ENCODE peak calls at places on chromosomes 4 and X, in seven cellular contexts. C, H, P, S, O, F and G are unnamed samples.

GRCh38 chr4:98126141-98126540 is 17.1 kb downstream of the STPG2 start:
- DNase-seq in S (no peak), H (no peak), F (no peak), O (no peak), P (no peak), C (no peak), G (no peak)

GRCh38 chrX:8191022-8191421 is 20.0 kb upstream of the VCX2 start:
- DNase-seq in S (no peak), H (no peak), F (peak; percentile 16), P (no peak), C (no peak), O (no peak), G (no peak)

GRCh38 chr4:119682080-119682479 is 53.5 kb upstream of the PDE5A start:
- DNase-seq in S (no peak), F (no peak), H (no peak), P (no peak), C (no peak), O (peak; percentile 30), G (no peak)

GRCh38 chr4:137819964-137820383 is 287.7 kb upstream of the PCDH18 start:
- DNase-seq in P (peak; percentile 41), S (no peak), O (peak; percentile 23), C (peak; percentile 31), F (peak; percentile 22), H (no peak), G (no peak)

GRCh38 chrX:150365953-150366911 is 3.1 kb downstream of the MAMLD1 start:
- DNase-seq in F (no peak), H (no peak), S (no peak), O (no peak), C (no peak), P (no peak), G (no peak)

GRCh38 chr4:11472535-11472934 is 43.8 kb upstream of the HS3ST1 start:
- DNase-seq in H (no peak), C (no peak), F (no peak), O (no peak), P (no peak), S (no peak), G (no peak)

GRCh38 chrX:20456971-20457370 is 190.3 kb upstream of the RPS6KA3 start:
- DNase-seq in C (no peak), O (no peak), S (no peak), H (no peak), P (no peak), F (no peak), G (no peak)

GRCh38 chrX:16635040-16635439 is 14.9 kb upstream of the S100G start:
- DNase-seq in C (no peak), S (no peak), F (no peak), H (no peak), P (no peak), O (no peak), G (no peak)

GRCh38 chr4:102824398-102824797 is 3.0 kb downstream of the UBE2D3 start:
- DNase-seq in F (no peak), P (no peak), C (no peak), O (no peak), H (no peak), S (no peak), G (no peak)

GRCh38 chr4:148373093-148373492 is 69.1 kb downstream of the NR3C2 start:
- DNase-seq in F (no peak), P (no peak), C (no peak), S (no peak), H (no peak), O (no peak), G (no peak)

GRCh38 chr4:7970031-7970946 is 30.6 kb upstream of the AFAP1 start:
- DNase-seq in F (no peak), H (no peak), C (no peak), P (no peak), O (no peak), S (no peak), G (no peak)

GRCh38 chrX:123086768-123087167 is 97.3 kb upstream of the GRIA3 start:
- DNase-seq in O (no peak), P (no peak), C (no peak), F (no peak), H (no peak), S (no peak), G (no peak)

GRCh38 chr4:80016506-80016905 is 56.5 kb downstream of the ANTXR2 start:
- DNase-seq in H (no peak), F (no peak), S (no peak), C (no peak), P (no peak), O (no peak), G (no peak)

GRCh38 chrX:4655743-4656142 is 942.3 kb upstream of the PRKX start:
- DNase-seq in O (no peak), P (no peak), S (no peak), C (no peak), H (no peak), F (peak; percentile 27), G (no peak)